ENCODE peak calls at places on chromosomes 4 and X, in five cellular contexts. Y is pancreas, O is right lobe of liver, Z is heart right ventricle, E is cardiac muscle cell. T is an unnamed sample. For H3K4me1, the result is how much of the 10 kb centered on the place peaks cover.

GRCh38 chr4:88465653-88466192 is 8.8 kb downstream of the HERC5 start:
- DNase-seq in Y (no peak), E (no peak), Z (no peak), O (no peak), T (no peak)

GRCh38 chrX:110397904-110398303 is 39.3 kb downstream of the RTL9 start:
- DNase-seq in O (no peak), Y (no peak), Z (no peak), E (no peak), T (no peak)

GRCh38 chr4:77045490-77045889 is 30.3 kb downstream of the CCNI start:
- DNase-seq in Z (no peak), O (no peak), Y (no peak), E (peak), T (no peak)

GRCh38 chrX:40573763-40574162 is 7.0 kb upstream of the ATP6AP2 start:
- DNase-seq in E (peak), Y (no peak), Z (no peak), O (no peak), T (no peak)

GRCh38 chr4:169311643-169312365 is 41.0 kb upstream of the SH3RF1 start:
- DNase-seq in Y (no peak), E (peak), O (no peak), Z (no peak), T (no peak)

GRCh38 chr4:168886361-168886760 is 123.7 kb downstream of the CBR4 start:
- DNase-seq in O (no peak), Z (no peak), E (no peak), Y (no peak), T (no peak)

GRCh38 chrX:50941638-50942037 is 31.1 kb downstream of the BMP15 start:
- DNase-seq in Z (no peak), Y (peak), O (no peak), E (peak), T (no peak)

GRCh38 chr4:129218355-129218754 is 122.4 kb downstream of the C4orf33 start:
- DNase-seq in O (no peak), Y (no peak), Z (no peak), E (peak), T (no peak)

GRCh38 chr4:27278615-27279014 is 418.0 kb downstream of the STIM2 start:
- DNase-seq in O (no peak), E (peak), Y (no peak), Z (no peak), T (no peak)

GRCh38 chr4:37662306-37662705 is 23.9 kb downstream of the RELL1 start:
- DNase-seq in Y (no peak), Z (no peak), O (no peak), E (no peak), T (no peak)

DNA sequence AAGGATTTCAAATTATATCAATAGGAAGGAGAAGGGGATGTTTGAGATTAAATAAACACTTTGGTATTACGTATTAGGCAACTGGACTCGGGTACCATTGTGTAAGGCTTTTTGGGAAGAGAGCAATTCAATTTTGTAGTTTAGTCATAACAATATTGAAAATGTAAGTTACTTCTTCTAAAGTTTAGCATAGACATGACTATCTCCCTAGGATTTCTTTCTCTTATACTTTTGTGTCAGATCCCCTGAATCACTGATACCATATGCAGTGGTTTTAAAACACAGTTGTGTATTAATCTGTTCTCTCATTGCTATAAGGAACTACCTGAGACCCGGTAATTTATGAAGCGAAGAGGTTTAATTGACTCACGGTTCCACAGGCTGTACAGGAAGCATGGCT is 123.9 kb upstream of the FAM9C start:
- DNase-seq in Y (no peak), E (no peak), O (no peak), Z (no peak), T (no peak)
- H3K4me1 ChIP-seq in Y (under half), E (under half), O (under half), Z (under half), T (under half)

DNA sequence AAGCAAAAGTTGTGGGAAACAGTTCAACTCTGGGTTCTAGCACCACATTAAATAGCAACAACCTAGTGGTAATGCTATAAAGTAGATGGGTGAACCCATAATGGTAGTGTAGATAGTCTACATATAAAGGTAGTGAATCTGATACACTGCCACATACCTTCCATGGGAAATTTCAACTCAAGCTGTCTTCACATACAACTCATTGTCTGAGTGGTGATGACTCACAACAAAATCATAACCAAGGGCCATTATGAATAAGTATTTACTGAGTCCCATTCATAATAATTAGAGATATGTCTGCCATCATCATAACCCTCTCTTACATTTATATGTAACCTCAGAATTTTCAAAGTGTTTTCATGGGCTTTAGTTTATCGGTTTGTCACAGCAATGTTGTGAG is 34.8 kb downstream of the EGF start:
- DNase-seq in E (no peak), Z (no peak), Y (no peak), O (no peak), T (no peak)
- H3K4me1 ChIP-seq in E (under half), Z (under half), Y (under half), O (under half), T (under half)

DNA sequence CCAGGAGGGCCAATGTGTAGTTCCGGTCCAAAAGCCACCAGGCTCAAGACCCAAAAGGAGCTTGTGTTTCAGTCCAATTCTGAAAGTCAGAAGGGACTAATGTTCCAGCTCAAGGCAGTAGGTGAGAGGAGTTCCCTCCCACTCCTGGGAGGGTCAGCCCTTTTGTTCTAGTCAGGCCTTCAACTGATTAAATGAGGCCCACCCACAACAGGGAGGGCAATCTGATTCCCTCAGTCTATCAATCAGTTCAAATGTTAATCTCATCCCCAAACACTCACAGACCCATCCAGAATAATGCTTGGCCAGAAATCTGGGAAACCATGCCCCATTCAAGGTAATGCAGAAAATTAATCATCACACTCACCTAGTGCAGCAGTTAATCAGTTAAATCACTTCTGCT is 35.8 kb upstream of the RASGEF1B start:
- DNase-seq in O (no peak), Z (no peak), Y (no peak), E (no peak), T (no peak)
- H3K4me1 ChIP-seq in O (under half), Z (under half), Y (under half), E (under half), T (under half)

GRCh38 chr4:101282076-101282844 is 65.1 kb downstream of the PPP3CA start:
- DNase-seq in Y (no peak), O (no peak), E (no peak), Z (no peak), T (no peak)

GRCh38 chr4:101283436-101283835 is 63.9 kb downstream of the PPP3CA start:
- DNase-seq in Y (no peak), O (no peak), Z (no peak), E (no peak), T (no peak)

GRCh38 chr4:101277661-101278060 is 69.7 kb downstream of the PPP3CA start:
- DNase-seq in Y (no peak), E (peak), Z (no peak), O (no peak), T (no peak)

GRCh38 chr4:101279377-101279871 is 67.9 kb downstream of the PPP3CA start:
- DNase-seq in O (no peak), Y (no peak), Z (no peak), E (peak), T (no peak)

GRCh38 chr4:101280866-101281600 is 66.3 kb downstream of the PPP3CA start:
- DNase-seq in O (no peak), Z (no peak), Y (no peak), E (no peak), T (no peak)
- H3K4me1 ChIP-seq in O (under half), Z (half or more), Y (under half), E (under half), T (under half)

GRCh38 chr4:15605537-15605936 is 49.6 kb downstream of the FBXL5 start:
- DNase-seq in Y (no peak), O (no peak), E (no peak), Z (no peak), T (no peak)
- H3K4me1 ChIP-seq in Y (under half), O (under half), E (under half), Z (under half), T (under half)

GRCh38 chr4:156663663-156664062 is 307.9 kb downstream of the PDGFC start:
- DNase-seq in E (no peak), Y (no peak), Z (no peak), O (no peak), T (no peak)
- H3K4me1 ChIP-seq in E (under half), Y (under half), Z (under half), O (under half), T (under half)

DNA sequence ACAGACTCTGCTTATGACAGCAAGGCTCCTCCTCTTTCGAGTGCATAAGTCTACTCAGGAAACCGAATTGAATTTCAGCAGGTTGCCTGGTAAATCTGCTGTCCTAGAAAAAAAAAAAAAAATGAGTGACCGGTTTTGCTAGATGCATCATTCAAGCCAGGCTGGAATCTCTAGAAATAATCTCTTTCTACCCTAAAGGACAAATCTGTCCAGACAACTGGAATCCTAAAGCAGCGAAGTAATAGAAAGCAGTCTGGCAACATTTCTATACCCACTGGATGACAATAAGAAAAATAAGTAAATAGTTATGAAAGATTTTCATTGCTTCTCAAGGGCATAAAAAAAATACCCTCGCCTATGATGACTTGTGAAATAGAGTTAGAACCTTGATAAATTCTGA is 703.5 kb downstream of the RPA4 start:
- DNase-seq in E (no peak), O (no peak), Z (no peak), Y (no peak), T (no peak)
- H3K4me1 ChIP-seq in E (under half), O (under half), Z (under half), Y (under half), T (under half)

GRCh38 chrX:108090474-108091265 is 672 bp downstream of the PSMD10 start:
- DNase-seq in E (peak), Z (no peak), O (no peak), Y (no peak), T (no peak)
- H3K4me1 ChIP-seq in E (under half), Z (under half), O (under half), Y (under half), T (under half)